ENCODE peak calls at places on chromosomes 12 and 14, in four cellular contexts. One of them, this sample, is unnamed.

GRCh38 chr14:20697273-20698017 is 8.9 kb downstream of the ANG start:
- DNase-seq in thyroid gland: peak; percentile 65
- DNase-seq in adrenal gland: peak; percentile 71
- DNase-seq in GM06990: no peak
- DNase-seq in this sample: peak; percentile 68

GRCh38 chr12:94150483-94151225 is 2.3 kb downstream of the PLXNC1 start:
- DNase-seq in adrenal gland: no peak
- DNase-seq in GM06990: peak; percentile 75
- DNase-seq in thyroid gland: peak; percentile 20
- DNase-seq in this sample: peak; percentile 50

GRCh38 chr12:30694971-30695326 is 720 bp downstream of the IPO8 start:
- DNase-seq in adrenal gland: peak; percentile 45
- DNase-seq in GM06990: no peak
- DNase-seq in thyroid gland: peak; percentile 63
- DNase-seq in this sample: peak; percentile 16

GRCh38 chr12:52020539-52021336 is 14.0 kb downstream of the TAMALIN start:
- DNase-seq in GM06990: no peak
- DNase-seq in adrenal gland: no peak
- DNase-seq in thyroid gland: peak; percentile 50
- DNase-seq in this sample: peak; percentile 76

GRCh38 chr12:56670836-56671235 is 17.2 kb downstream of the PTGES3 start:
- DNase-seq in adrenal gland: peak; percentile 7
- DNase-seq in thyroid gland: no peak
- DNase-seq in GM06990: no peak
- DNase-seq in this sample: no peak

GRCh38 chr12:57795354-57795753 is 12.8 kb downstream of the TSFM start:
- DNase-seq in thyroid gland: no peak
- DNase-seq in GM06990: no peak
- DNase-seq in adrenal gland: no peak
- DNase-seq in this sample: no peak

GRCh38 chr12:86917121-86917520 is 660.9 kb upstream of the MGAT4C start:
- DNase-seq in thyroid gland: no peak
- DNase-seq in adrenal gland: no peak
- DNase-seq in GM06990: no peak
- DNase-seq in this sample: no peak

GRCh38 chr14:59159169-59159568 is 29.3 kb upstream of the DAAM1 start:
- DNase-seq in GM06990: no peak
- DNase-seq in thyroid gland: no peak
- DNase-seq in adrenal gland: no peak
- DNase-seq in this sample: no peak

GRCh38 chr12:54277823-54278276 is 2.1 kb downstream of the CBX5 start:
- DNase-seq in GM06990: no peak
- DNase-seq in adrenal gland: no peak
- DNase-seq in thyroid gland: no peak
- DNase-seq in this sample: no peak

GRCh38 chr12:88931598-88931997 is 351.3 kb upstream of the KITLG start:
- DNase-seq in thyroid gland: no peak
- DNase-seq in adrenal gland: no peak
- DNase-seq in GM06990: peak; percentile 35
- DNase-seq in this sample: no peak

GRCh38 chr14:29630566-29631160 is 297.0 kb downstream of the PRKD1 start:
- DNase-seq in GM06990: no peak
- DNase-seq in adrenal gland: no peak
- DNase-seq in thyroid gland: no peak
- DNase-seq in this sample: no peak

GRCh38 chr12:80162177-80162576 is 62.8 kb downstream of the OTOGL start:
- DNase-seq in adrenal gland: no peak
- DNase-seq in GM06990: peak; percentile 10
- DNase-seq in thyroid gland: no peak
- DNase-seq in this sample: no peak

GRCh38 chr12:111330800-111331752 is 37.8 kb downstream of the PHETA1 start:
- DNase-seq in thyroid gland: no peak
- DNase-seq in adrenal gland: no peak
- DNase-seq in GM06990: no peak
- DNase-seq in this sample: peak; percentile 62
- TF ChIP-seq CTCF in thyroid gland: no peak
- TF ChIP-seq CTCF in adrenal gland: peak; percentile 40
- TF ChIP-seq CTCF in GM06990: peak; percentile 46
- TF ChIP-seq CTCF in this sample: no peak

GRCh38 chr12:108129017-108129812 is at the start of gene WSCD2:
- DNase-seq in thyroid gland: peak; percentile 93
- DNase-seq in GM06990: peak; percentile 34
- DNase-seq in adrenal gland: peak; percentile 23
- DNase-seq in this sample: no peak
- TF ChIP-seq CTCF in thyroid gland: peak; percentile 50
- TF ChIP-seq CTCF in GM06990: no peak
- TF ChIP-seq CTCF in adrenal gland: no peak
- TF ChIP-seq CTCF in this sample: no peak

DNA sequence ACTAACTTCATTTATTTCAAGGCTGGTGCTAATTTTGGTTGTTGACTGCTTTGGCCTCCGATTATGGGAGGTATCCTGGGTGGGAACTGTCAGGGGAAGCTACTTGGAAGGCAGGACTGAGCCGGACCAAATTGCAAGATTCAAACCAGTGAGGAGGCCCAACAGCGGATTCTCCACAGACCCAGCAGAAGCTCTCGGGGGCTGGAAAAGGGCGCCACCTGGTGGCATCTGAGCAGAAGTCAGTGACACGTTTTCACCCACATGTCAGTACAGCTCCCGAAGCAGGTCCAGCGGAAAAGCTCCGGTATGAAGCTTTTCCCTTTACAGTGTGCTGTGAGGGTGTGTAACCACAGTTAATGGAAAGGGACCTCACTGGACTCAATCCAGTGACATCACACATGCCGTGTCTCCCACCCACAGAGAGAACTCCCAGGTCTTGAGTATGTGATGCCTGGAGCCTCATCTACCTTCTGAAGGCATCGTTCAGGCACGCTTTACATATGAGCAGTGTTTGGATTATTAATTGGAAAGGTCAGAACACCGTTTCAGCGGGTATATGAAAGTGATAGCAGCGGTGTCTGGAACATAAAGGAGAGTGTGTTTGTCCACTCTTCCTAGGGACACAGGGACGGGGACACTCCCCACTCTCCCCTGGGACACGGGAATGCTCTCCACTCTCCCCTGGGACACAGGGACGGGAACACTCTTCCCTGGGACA is 3.6 kb upstream of the P2RX2 start:
- DNase-seq in thyroid gland: peak; percentile 76
- DNase-seq in GM06990: no peak
- DNase-seq in adrenal gland: peak; percentile 79
- DNase-seq in this sample: peak; percentile 87
- TF ChIP-seq CTCF in thyroid gland: peak; percentile 62
- TF ChIP-seq CTCF in GM06990: peak; percentile 89
- TF ChIP-seq CTCF in adrenal gland: peak; percentile 88
- TF ChIP-seq CTCF in this sample: peak; percentile 66

DNA sequence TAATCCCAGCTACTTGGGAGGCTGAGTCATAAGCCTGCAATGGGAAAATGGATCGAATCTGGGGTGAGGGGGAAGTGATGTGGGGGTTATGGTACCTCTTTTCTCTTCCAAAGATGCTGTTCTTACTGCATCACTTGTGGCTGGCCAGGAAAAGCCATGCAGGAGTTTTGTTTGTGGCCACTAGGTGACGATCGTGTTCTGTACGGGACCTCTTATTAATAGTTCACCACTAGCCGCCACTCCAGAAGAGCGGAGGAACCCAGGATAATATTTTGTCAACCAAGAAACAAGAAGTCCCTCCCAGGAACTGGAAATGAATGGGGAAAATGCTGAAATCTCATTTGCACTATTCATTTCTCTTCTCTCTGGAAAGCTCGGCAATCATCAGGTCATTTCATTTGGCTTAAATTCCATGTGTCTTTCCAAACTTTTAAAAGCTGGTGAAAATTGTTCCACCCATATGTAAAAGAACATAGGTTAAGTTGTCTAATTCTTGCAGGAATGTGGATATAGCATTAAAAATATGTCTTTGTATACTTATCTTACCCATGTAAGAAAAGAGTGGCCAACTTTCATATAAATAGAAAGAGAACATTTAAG is 8.9 kb downstream of the GPR65 start:
- DNase-seq in thyroid gland: peak; percentile 61
- DNase-seq in adrenal gland: peak; percentile 74
- DNase-seq in GM06990: no peak
- DNase-seq in this sample: no peak
- TF ChIP-seq CTCF in thyroid gland: peak; percentile 80
- TF ChIP-seq CTCF in adrenal gland: peak; percentile 91
- TF ChIP-seq CTCF in GM06990: peak; percentile 84
- TF ChIP-seq CTCF in this sample: peak; percentile 78

DNA sequence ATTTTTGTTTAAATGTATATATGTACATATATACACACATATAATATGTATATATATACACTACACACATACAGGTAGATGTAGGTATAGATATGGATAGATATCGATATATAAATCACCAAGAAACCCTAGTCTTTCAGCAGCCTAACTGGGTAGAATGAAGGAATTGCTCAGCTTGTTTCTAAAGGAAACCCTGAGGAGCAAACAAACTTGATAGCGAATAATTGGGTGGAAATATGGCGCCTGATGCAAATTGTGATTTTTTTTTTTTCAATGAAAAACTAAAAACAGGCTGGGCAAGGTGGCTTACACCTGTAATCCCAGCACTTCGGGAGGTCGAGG is 254 bp upstream of the CCDC177 start:
- DNase-seq in adrenal gland: no peak
- DNase-seq in GM06990: no peak
- DNase-seq in thyroid gland: no peak
- DNase-seq in this sample: no peak
- TF ChIP-seq CTCF in adrenal gland: no peak
- TF ChIP-seq CTCF in GM06990: no peak
- TF ChIP-seq CTCF in thyroid gland: no peak
- TF ChIP-seq CTCF in this sample: no peak

GRCh38 chr14:96304956-96305355 is 48.9 kb downstream of the BDKRB1 start:
- DNase-seq in thyroid gland: no peak
- DNase-seq in GM06990: no peak
- DNase-seq in adrenal gland: no peak
- DNase-seq in this sample: no peak
- TF ChIP-seq CTCF in thyroid gland: no peak
- TF ChIP-seq CTCF in GM06990: peak; percentile 16
- TF ChIP-seq CTCF in adrenal gland: no peak
- TF ChIP-seq CTCF in this sample: no peak

GRCh38 chr12:121230538-121230907 is 20.6 kb downstream of the P2RX4 start:
- DNase-seq in thyroid gland: no peak
- DNase-seq in GM06990: no peak
- DNase-seq in adrenal gland: no peak
- DNase-seq in this sample: no peak
- TF ChIP-seq CTCF in thyroid gland: no peak
- TF ChIP-seq CTCF in GM06990: no peak
- TF ChIP-seq CTCF in adrenal gland: no peak
- TF ChIP-seq CTCF in this sample: no peak

DNA sequence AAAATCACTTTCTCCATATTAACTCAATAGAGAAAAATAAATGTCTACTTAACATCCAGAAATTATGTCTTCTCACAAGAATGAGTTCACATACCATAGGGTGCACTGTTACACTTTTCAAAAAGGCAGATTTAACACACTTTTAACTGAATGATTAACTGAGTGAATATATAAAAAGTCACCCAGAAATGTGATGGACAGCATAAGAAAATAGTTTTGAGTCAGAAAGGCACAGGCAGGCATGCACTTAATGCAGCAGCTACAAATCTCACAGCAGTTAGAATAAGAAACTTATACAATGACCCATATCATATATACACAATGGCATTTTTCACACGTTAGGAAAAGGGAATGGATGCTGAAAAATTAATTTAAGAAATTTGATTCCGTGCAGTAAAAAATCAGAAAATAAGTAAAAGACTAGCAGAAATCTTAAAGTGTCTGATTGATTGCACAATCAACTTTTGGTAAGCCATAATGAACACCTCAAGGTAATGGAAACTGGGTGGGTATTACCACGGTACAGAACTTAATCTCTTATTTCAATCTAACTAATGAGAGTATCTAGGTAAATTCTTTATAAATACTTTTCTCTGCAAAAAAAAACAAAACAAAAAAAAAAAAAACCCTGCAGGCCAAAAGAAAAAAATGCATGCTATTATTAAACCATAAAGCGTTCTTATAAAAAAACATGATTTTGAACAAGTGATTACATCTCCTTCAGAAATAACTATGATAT is 3.5 kb downstream of the MED13L start:
- DNase-seq in GM06990: no peak
- DNase-seq in thyroid gland: no peak
- DNase-seq in adrenal gland: no peak
- DNase-seq in this sample: no peak
- TF ChIP-seq CTCF in GM06990: no peak
- TF ChIP-seq CTCF in thyroid gland: no peak
- TF ChIP-seq CTCF in adrenal gland: no peak
- TF ChIP-seq CTCF in this sample: no peak

GRCh38 chr12:95857799-95858198 is 953 bp upstream of the SNRPF start:
- DNase-seq in thyroid gland: no peak
- DNase-seq in GM06990: no peak
- DNase-seq in adrenal gland: no peak
- DNase-seq in this sample: no peak

GRCh38 chr12:95857151-95857550 is 1.6 kb upstream of the SNRPF start:
- DNase-seq in thyroid gland: no peak
- DNase-seq in adrenal gland: no peak
- DNase-seq in GM06990: no peak
- DNase-seq in this sample: no peak

GRCh38 chr12:95859344-95859816 is 628 bp downstream of the SNRPF start:
- DNase-seq in thyroid gland: no peak
- DNase-seq in GM06990: no peak
- DNase-seq in adrenal gland: no peak
- DNase-seq in this sample: no peak

GRCh38 chr12:95859947-95860850 is 1.4 kb downstream of the SNRPF start:
- DNase-seq in GM06990: no peak
- DNase-seq in adrenal gland: no peak
- DNase-seq in thyroid gland: no peak
- DNase-seq in this sample: no peak

GRCh38 chr12:95858451-95859343 is at the start of gene SNRPF:
- DNase-seq in GM06990: peak; percentile 87
- DNase-seq in adrenal gland: peak; percentile 95
- DNase-seq in thyroid gland: peak; percentile 94
- DNase-seq in this sample: peak; percentile 99
- TF ChIP-seq CTCF in GM06990: no peak
- TF ChIP-seq CTCF in adrenal gland: no peak
- TF ChIP-seq CTCF in thyroid gland: no peak
- TF ChIP-seq CTCF in this sample: no peak

DNA sequence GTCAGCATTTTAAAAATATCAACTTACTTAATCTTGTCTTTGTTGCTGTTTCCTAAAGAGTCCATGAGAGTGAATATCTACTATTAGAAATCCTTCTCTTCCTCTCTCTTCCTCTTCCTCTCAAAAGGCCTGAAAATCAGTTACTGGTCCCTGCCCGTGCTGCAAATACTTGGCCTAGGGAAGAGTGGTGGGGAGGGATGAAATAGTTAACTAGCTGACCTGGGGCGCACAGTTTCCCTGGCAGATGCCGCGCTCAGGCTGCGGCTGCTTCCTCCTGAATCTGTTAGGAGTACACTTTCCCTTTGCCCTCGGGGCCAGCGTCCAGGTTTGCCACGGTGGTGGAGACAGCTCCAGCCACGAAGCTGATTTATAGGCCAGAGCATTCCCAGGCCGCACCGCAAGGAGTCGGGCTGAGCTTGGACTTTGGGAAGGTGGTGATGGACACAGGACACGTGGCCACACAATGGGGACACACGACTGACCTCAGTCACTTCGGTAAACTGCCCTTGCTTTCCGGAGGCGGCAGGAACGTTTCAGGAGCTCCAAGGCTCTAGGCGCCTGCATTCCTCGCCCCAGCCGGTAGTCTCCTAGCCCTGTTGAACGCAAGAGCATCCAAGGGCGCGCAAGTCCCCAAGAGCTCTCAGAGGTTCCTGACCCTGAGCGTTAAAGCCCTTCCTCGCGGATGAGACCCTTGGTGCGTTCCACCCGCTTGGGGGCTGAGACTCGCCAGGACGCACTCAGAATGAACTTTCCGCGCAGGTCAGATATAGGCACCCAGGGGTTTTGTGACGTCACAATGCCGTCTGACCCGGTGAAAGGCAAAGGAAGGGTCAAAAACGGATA is 7.1 kb upstream of the ASCL1 start:
- DNase-seq in thyroid gland: no peak
- DNase-seq in adrenal gland: no peak
- DNase-seq in GM06990: peak; percentile 31
- DNase-seq in this sample: no peak
- TF ChIP-seq CTCF in thyroid gland: no peak
- TF ChIP-seq CTCF in adrenal gland: no peak
- TF ChIP-seq CTCF in GM06990: no peak
- TF ChIP-seq CTCF in this sample: peak; percentile 27

This sample was measured in GM13976.